ENCODE peak calls at places on chromosomes 13 and 19, in seven cellular contexts. P is activated CD4-positive, alpha-beta memory T cell treated with anti-CD3 and anti-CD28 coated beads for 36 hours; D is NCI-H1436; W is DMS79 treated with DMSO at 0.1 percent for 48 hours; I is CD8-positive, alpha-beta T cell; C is Daoy; B is stimulated activated CD4-positive, alpha-beta T cell treated with anti-CD3 and anti-CD28 coated beads, Interleukin-1b, Interleukin-23, amount 100 ng/mL, for 1 hour. M is an unnamed sample.

GRCh38 chr13:99351772-99352171 is 44.6 kb upstream of the GPR183 start:
- DNase-seq in P (peak), D (no peak), W (no peak), I (peak), C (no peak), B (no peak), M (no peak)

GRCh38 chr13:88979465-88980180 is 1308.5 kb downstream of the SLITRK5 start:
- DNase-seq in P (no peak), D (no peak), W (no peak), I (no peak), C (no peak), B (no peak), M (no peak)

GRCh38 chr19:47471733-47472457 is at the start of gene SLC8A2:
- DNase-seq in P (peak), D (peak), W (peak), I (peak), C (peak), B (peak), M (peak)

GRCh38 chr13:98492335-98493034 is 84.4 kb downstream of the STK24 start:
- DNase-seq in P (no peak), D (no peak), W (no peak), I (no peak), C (no peak), B (no peak), M (no peak)

GRCh38 chr13:26457212-26457611 is 100.3 kb upstream of the WASF3 start:
- DNase-seq in P (no peak), D (no peak), W (no peak), I (no peak), C (peak), B (no peak), M (peak)

GRCh38 chr13:97225533-97225932 is 3.4 kb downstream of the MBNL2 start:
- DNase-seq in P (peak), D (no peak), W (no peak), I (no peak), C (no peak), B (no peak), M (no peak)

GRCh38 chr13:51547425-51548176 is 36.7 kb upstream of the WDFY2 start:
- DNase-seq in P (no peak), D (no peak), W (no peak), I (no peak), C (no peak), B (no peak), M (no peak)

GRCh38 chr13:113148407-113148806 is 10.0 kb upstream of the PROZ start:
- DNase-seq in P (peak), D (no peak), W (no peak), I (no peak), C (no peak), B (no peak), M (no peak)

GRCh38 chr19:58385313-58386165 is 1.5 kb upstream of the RPS5 start:
- DNase-seq in P (peak), D (no peak), W (no peak), I (peak), C (no peak), B (no peak), M (no peak)

GRCh38 chr13:65473199-65473598 is 1756.9 kb downstream of the PCDH9 start:
- DNase-seq in P (no peak), D (no peak), W (no peak), I (no peak), C (no peak), B (no peak), M (no peak)

GRCh38 chr19:10516671-10517286 is 468 bp downstream of the S1PR5 start:
- DNase-seq in P (no peak), D (no peak), W (no peak), I (peak), C (peak), B (no peak), M (peak)

GRCh38 chr13:21338156-21338555 is 120.9 kb downstream of the ZDHHC20 start:
- DNase-seq in P (no peak), D (no peak), W (no peak), I (no peak), C (no peak), B (no peak), M (no peak)

M was measured in SJCRH30.